ENCODE peak calls at places on chromosomes 3 and 15, in ten cellular contexts. U is naive thymus-derived CD8-positive, alpha-beta T cell; R is SW480; G is pons; O is activated CD8-positive, alpha-beta T cell treated with anti-CD3 and anti-CD28 coated beads for 36 hours; C is heart right ventricle; T is neural progenitor cell; M is NCI-H82; P is NCI-H2081; X is AG10803. L is an unnamed sample.

GRCh38 chr15:39852237-39852636 is 67.8 kb downstream of the GPR176 start:
- DNase-seq in U (no peak), R (no peak), G (no peak), O (no peak), C (no peak), T (no peak), M (no peak), P (no peak), X (peak), L (peak)

GRCh38 chr3:183839751-183840150 is 14.4 kb upstream of the MAP6D1 start:
- DNase-seq in U (no peak), R (no peak), G (no peak), O (no peak), C (no peak), T (no peak), M (no peak), P (no peak), X (no peak), L (no peak)

GRCh38 chr15:94546838-94547237 is 315.5 kb downstream of the MCTP2 start:
- DNase-seq in U (no peak), R (no peak), G (no peak), O (no peak), C (no peak), T (no peak), M (no peak), P (no peak), X (no peak), L (no peak)

GRCh38 chr3:193590088-193590856 is 2.7 kb upstream of the OPA1 start:
- DNase-seq in U (no peak), R (peak), G (no peak), O (no peak), C (no peak), T (no peak), M (no peak), P (no peak), X (peak), L (peak)

GRCh38 chr15:35308802-35309201 is 223.7 kb upstream of the NANOGP8 start:
- DNase-seq in U (no peak), R (no peak), G (no peak), O (no peak), C (no peak), T (no peak), M (no peak), P (no peak), X (peak), L (peak)

GRCh38 chr15:35067501-35068347 is 17.4 kb downstream of the NANOGP8 start:
- DNase-seq in U (no peak), R (no peak), G (no peak), O (no peak), C (no peak), T (no peak), M (no peak), P (no peak), X (peak), L (peak)

GRCh38 chr15:38611228-38611627 is 46.6 kb upstream of the RASGRP1 start:
- DNase-seq in U (no peak), R (no peak), G (no peak), O (peak), C (no peak), T (no peak), M (no peak), P (no peak), X (no peak), L (no peak)

GRCh38 chr15:91515188-91515754 is 338.2 kb upstream of the SLCO3A1 start:
- DNase-seq in U (no peak), R (no peak), G (no peak), O (no peak), C (peak), T (no peak), M (no peak), P (no peak), X (peak), L (peak)

GRCh38 chr3:50204804-50205718 is at the start of gene SLC38A3:
- DNase-seq in U (no peak), R (no peak), G (no peak), O (peak), C (peak), T (peak), M (peak), P (no peak), X (no peak), L (no peak)

GRCh38 chr15:55738715-55739114 is 4.2 kb downstream of the PRTG start:
- DNase-seq in U (no peak), R (no peak), G (no peak), O (no peak), C (no peak), T (no peak), M (no peak), P (no peak), X (no peak), L (no peak)

GRCh38 chr15:94125131-94125530 is 106.2 kb upstream of the MCTP2 start:
- DNase-seq in U (no peak), R (no peak), G (no peak), O (no peak), C (no peak), T (no peak), M (no peak), P (no peak), X (peak), L (peak)

GRCh38 chr3:130601662-130602061 is 84.7 kb downstream of the COL6A6 start:
- DNase-seq in U (no peak), R (no peak), G (no peak), O (no peak), C (no peak), T (no peak), M (peak), P (no peak), X (no peak), L (no peak)

GRCh38 chr15:62649793-62650420 is 392.6 kb upstream of the TPM1 start:
- DNase-seq in U (no peak), R (no peak), G (peak), O (peak), C (no peak), T (no peak), M (no peak), P (no peak), X (peak), L (peak)

GRCh38 chr15:67232591-67232990 is 21.9 kb downstream of the AAGAB start:
- DNase-seq in U (no peak), R (no peak), G (no peak), O (no peak), C (no peak), T (no peak), M (no peak), P (no peak), X (no peak), L (no peak)

GRCh38 chr3:197499427-197499826 is 56.3 kb downstream of the BDH1 start:
- DNase-seq in U (no peak), R (peak), G (no peak), O (no peak), C (no peak), T (no peak), M (no peak), P (no peak), X (peak), L (peak)

GRCh38 chr3:39808467-39809180 is 785 bp upstream of the MYRIP start:
- DNase-seq in U (no peak), R (peak), G (peak), O (no peak), C (peak), T (peak), M (peak), P (no peak), X (peak), L (no peak)

GRCh38 chr15:55742927-55743614 is at the start of gene PRTG:
- DNase-seq in U (no peak), R (no peak), G (no peak), O (no peak), C (peak), T (peak), M (peak), P (peak), X (peak), L (peak)

GRCh38 chr15:72222433-72222832 is 8.6 kb downstream of the PKM start:
- DNase-seq in U (no peak), R (peak), G (no peak), O (no peak), C (peak), T (no peak), M (peak), P (no peak), X (peak), L (no peak)

GRCh38 chr3:131163-131889 is 65.2 kb upstream of the CHL1 start:
- DNase-seq in U (no peak), R (no peak), G (peak), O (no peak), C (no peak), T (no peak), M (peak), P (no peak), X (no peak), L (no peak)

GRCh38 chr3:152213086-152213674 is 55.5 kb upstream of the MBNL1 start:
- DNase-seq in U (no peak), R (no peak), G (no peak), O (no peak), C (no peak), T (no peak), M (no peak), P (no peak), X (no peak), L (peak)

GRCh38 chr3:167203062-167203461 is 177.0 kb downstream of the ZBBX start:
- DNase-seq in U (no peak), R (no peak), G (no peak), O (no peak), C (no peak), T (no peak), M (peak), P (no peak), X (no peak), L (no peak)

GRCh38 chr15:47157827-47158226 is 559.5 kb upstream of the SEMA6D start:
- DNase-seq in U (no peak), R (no peak), G (no peak), O (no peak), C (no peak), T (no peak), M (no peak), P (no peak), X (no peak), L (no peak)

GRCh38 chr15:62883938-62884479 is 158.5 kb upstream of the TPM1 start:
- DNase-seq in U (no peak), R (no peak), G (peak), O (no peak), C (no peak), T (no peak), M (no peak), P (no peak), X (peak), L (peak)

GRCh38 chr3:82568776-82569338 is 807.4 kb upstream of the GBE1 start:
- DNase-seq in U (no peak), R (no peak), G (no peak), O (no peak), C (no peak), T (no peak), M (no peak), P (no peak), X (no peak), L (no peak)

GRCh38 chr3:85821130-85821756 is 862.5 kb downstream of the CADM2 start:
- DNase-seq in U (no peak), R (peak), G (peak), O (peak), C (no peak), T (peak), M (peak), P (peak), X (no peak), L (no peak)